ENCODE peak calls at places on chromosome 2, in six cellular contexts. I is tibial nerve; E is fibroblast of lung; S is B cell; D is neural progenitor cell; R is CD4-positive, alpha-beta T cell. L is an unnamed sample.

GRCh38 chr2:51859260-51859659 is 827.3 kb upstream of the NRXN1 start:
- DNase-seq in I (no peak), E (no peak), S (no peak), D (no peak), R (no peak), L (no peak)

GRCh38 chr2:26652361-26653041 is 11.3 kb upstream of the CIB4 start:
- DNase-seq in I (no peak), E (no peak), S (no peak), D (no peak), R (no peak), L (no peak)

GRCh38 chr2:235030936-235031335 is 79.1 kb downstream of the SH3BP4 start:
- DNase-seq in I (no peak), E (no peak), S (no peak), D (no peak), R (no peak), L (no peak)

GRCh38 chr2:41774011-41774605 is 273.7 kb upstream of the PKDCC start:
- DNase-seq in I (no peak), E (no peak), S (no peak), D (no peak), R (no peak), L (no peak)

GRCh38 chr2:234178309-234179030 is 128.0 kb downstream of the SPP2 start:
- DNase-seq in I (no peak), E (peak), S (no peak), D (peak), R (no peak), L (no peak)

GRCh38 chr2:238361877-238362276 is 41.6 kb downstream of the TRAF3IP1 start:
- DNase-seq in I (no peak), E (no peak), S (no peak), D (no peak), R (no peak), L (no peak)

GRCh38 chr2:43724728-43725526 is 48.7 kb upstream of the C1GALT1C1L start:
- DNase-seq in I (no peak), E (peak), S (no peak), D (no peak), R (no peak), L (no peak)

GRCh38 chr2:145123606-145124005 is 603.7 kb upstream of the ZEB2 start:
- DNase-seq in I (no peak), E (no peak), S (no peak), D (no peak), R (no peak), L (no peak)

GRCh38 chr2:214436470-214436869 is 25.6 kb downstream of the VWC2L start:
- DNase-seq in I (no peak), E (no peak), S (no peak), D (no peak), R (no peak), L (no peak)

GRCh38 chr2:45182667-45183620 is 173.7 kb upstream of the SIX2 start:
- DNase-seq in I (no peak), E (peak), S (no peak), D (no peak), R (no peak), L (no peak)

GRCh38 chr2:170533156-170533555 is 182.0 kb upstream of the SP5 start:
- DNase-seq in I (no peak), E (no peak), S (no peak), D (no peak), R (no peak), L (no peak)

GRCh38 chr2:98524168-98524567 is 79.5 kb downstream of the INPP4A start:
- DNase-seq in I (no peak), E (peak), S (no peak), D (no peak), R (no peak), L (no peak)

GRCh38 chr2:47277187-47277586 is 122.1 kb upstream of the STPG4 start:
- DNase-seq in I (no peak), E (no peak), S (no peak), D (no peak), R (no peak), L (no peak)

GRCh38 chr2:15728247-15728721 is 136.6 kb downstream of the DDX1 start:
- DNase-seq in I (no peak), E (no peak), S (no peak), D (peak), R (no peak), L (no peak)

GRCh38 chr2:174492963-174493431 is 6.2 kb upstream of the GPR155 start:
- DNase-seq in I (no peak), E (no peak), S (peak), D (no peak), R (peak), L (no peak)

GRCh38 chr2:1153959-1154358 is 203.3 kb downstream of the SNTG2 start:
- DNase-seq in I (peak), E (no peak), S (no peak), D (no peak), R (no peak), L (no peak)

GRCh38 chr2:96085541-96086355 is 30.6 kb downstream of the ADRA2B start:
- DNase-seq in I (no peak), E (no peak), S (no peak), D (no peak), R (no peak), L (no peak)

GRCh38 chr2:65113816-65114215 is 16.1 kb downstream of the RAB1A start:
- DNase-seq in I (no peak), E (no peak), S (no peak), D (no peak), R (no peak), L (no peak)

GRCh38 chr2:238789317-238789806 is 58.5 kb upstream of the TWIST2 start:
- DNase-seq in I (no peak), E (no peak), S (no peak), D (no peak), R (no peak), L (no peak)

GRCh38 chr2:32699151-32699550 is 71.3 kb downstream of the TTC27 start:
- DNase-seq in I (no peak), E (no peak), S (no peak), D (no peak), R (no peak), L (no peak)

GRCh38 chr2:218327451-218327850 is 29.2 kb upstream of the CATIP start:
- DNase-seq in I (no peak), E (no peak), S (no peak), D (no peak), R (no peak), L (no peak)

GRCh38 chr2:237156131-237156856 is 70.6 kb downstream of the COPS8 start:
- DNase-seq in I (peak), E (peak), S (no peak), D (no peak), R (no peak), L (no peak)

GRCh38 chr2:239328306-239329191 is 72.3 kb downstream of the HDAC4 start:
- DNase-seq in I (no peak), E (peak), S (no peak), D (peak), R (no peak), L (no peak)

GRCh38 chr2:39243469-39244123 is at the start of gene CDKL4:
- DNase-seq in I (no peak), E (peak), S (peak), D (no peak), R (peak), L (no peak)

GRCh38 chr2:46383113-46383395 is 85.8 kb downstream of the EPAS1 start:
- DNase-seq in I (no peak), E (no peak), S (no peak), D (no peak), R (no peak), L (no peak)

GRCh38 chr2:9260411-9261037 is 53.9 kb downstream of the ASAP2 start:
- DNase-seq in I (no peak), E (no peak), S (no peak), D (no peak), R (no peak), L (no peak)

GRCh38 chr2:43942001-43942400 is 53.8 kb downstream of the LRPPRC start:
- DNase-seq in I (no peak), E (no peak), S (no peak), D (no peak), R (no peak), L (no peak)

GRCh38 chr2:113053666-113054435 is 1.2 kb upstream of the IL36B start:
- DNase-seq in I (no peak), E (no peak), S (no peak), D (no peak), R (no peak), L (no peak)

GRCh38 chr2:193141-193552 is 70.7 kb downstream of the SH3YL1 start:
- DNase-seq in I (no peak), E (peak), S (no peak), D (no peak), R (no peak), L (no peak)

GRCh38 chr2:2848198-2848597 is 517.1 kb upstream of the MYT1L start:
- DNase-seq in I (no peak), E (no peak), S (no peak), D (no peak), R (no peak), L (no peak)
- TF ChIP-seq CTCF in I (no peak), E (no peak), S (no peak), D (no peak), R (no peak), L (no peak)

GRCh38 chr2:229971298-229971790 is 49.0 kb downstream of the FBXO36 start:
- DNase-seq in I (no peak), E (no peak), S (no peak), D (no peak), R (no peak), L (no peak)

GRCh38 chr2:229970406-229970805 is 48.1 kb downstream of the FBXO36 start:
- DNase-seq in I (no peak), E (no peak), S (no peak), D (no peak), R (no peak), L (no peak)

GRCh38 chr2:229974271-229974670 is 52.0 kb downstream of the FBXO36 start:
- DNase-seq in I (no peak), E (peak), S (no peak), D (no peak), R (no peak), L (no peak)
- TF ChIP-seq CTCF in I (no peak), E (peak), S (no peak), D (peak), R (no peak), L (peak)

DNA sequence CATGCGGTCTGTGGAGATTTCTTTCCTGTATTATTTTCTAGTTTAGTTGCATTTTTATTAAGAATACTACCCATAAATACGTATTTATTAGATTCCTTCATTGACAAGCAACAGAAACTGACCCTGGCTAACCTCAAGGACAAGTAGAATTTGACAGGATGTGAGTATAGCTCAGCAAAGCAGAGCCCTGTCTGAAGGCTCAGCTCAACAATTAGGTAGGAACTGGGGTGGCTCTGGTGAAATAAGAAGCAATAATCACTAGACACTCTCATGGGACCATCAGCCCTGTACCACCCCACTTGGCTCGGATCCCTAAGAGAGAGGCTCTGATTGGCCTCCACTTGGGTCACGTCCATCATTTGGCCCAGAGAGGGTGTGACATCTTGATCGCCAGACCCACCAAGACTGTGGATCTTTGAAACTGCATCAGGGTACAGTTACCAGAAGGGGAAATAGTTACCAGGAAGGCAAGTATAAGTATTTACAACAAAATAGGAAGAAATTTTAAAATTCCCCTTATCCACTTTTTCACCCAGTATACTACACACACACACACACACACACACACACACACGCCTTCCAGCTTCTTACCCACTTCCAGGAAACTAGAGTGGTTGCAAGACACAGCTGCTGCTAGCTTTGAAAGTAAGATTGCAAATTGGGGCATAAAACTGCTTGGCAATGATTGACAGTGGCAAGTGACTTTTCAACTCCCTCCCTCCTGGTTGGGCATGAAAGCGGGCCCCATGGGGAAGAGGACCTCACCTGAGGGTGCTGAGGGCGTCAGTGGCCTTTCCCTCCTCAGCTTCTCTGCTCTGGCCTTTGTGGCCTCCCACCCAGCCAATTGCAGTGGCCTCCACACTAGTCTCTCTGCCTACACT is 41.8 kb downstream of the KCTD18 start:
- DNase-seq in I (no peak), E (no peak), S (no peak), D (no peak), R (no peak), L (no peak)
- TF ChIP-seq CTCF in I (no peak), E (no peak), S (no peak), D (no peak), R (no peak), L (no peak)

DNA sequence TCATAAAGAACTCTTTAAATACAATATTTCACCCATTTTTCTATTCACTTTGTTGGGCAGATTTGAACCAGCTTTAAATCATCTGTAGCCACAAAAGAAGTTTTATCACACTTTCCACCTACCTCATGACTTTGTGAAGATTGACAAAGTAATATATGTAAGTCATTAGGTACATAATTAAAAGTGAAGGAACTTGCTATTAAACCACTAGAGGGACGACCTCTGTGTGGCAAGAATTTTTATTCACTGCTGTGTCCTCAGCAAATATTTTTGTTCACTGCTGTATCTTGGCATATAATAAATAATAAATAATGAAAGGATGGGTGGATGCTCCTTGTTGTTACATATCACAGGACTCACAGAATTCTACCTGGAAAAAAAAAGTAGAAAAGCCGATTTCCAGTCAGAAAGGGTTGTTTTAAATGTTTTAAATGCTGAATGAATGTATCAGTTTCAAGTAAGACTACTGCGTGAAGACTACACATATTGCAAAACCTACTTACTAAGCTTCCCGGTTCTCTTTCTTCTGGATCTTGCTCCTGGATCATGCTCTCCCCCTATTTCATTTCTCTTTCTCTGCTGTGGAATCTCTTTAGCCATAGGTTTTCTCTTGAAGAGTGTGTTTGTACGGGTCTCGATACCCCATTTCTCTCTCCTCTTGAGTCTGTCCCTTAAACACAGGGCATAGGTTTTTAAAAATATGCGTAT is 44.8 kb downstream of the KCMF1 start:
- DNase-seq in I (no peak), E (no peak), S (no peak), D (no peak), R (no peak), L (no peak)
- TF ChIP-seq CTCF in I (no peak), E (no peak), S (peak), D (peak), R (no peak), L (no peak)

GRCh38 chr2:171723724-171724683 is 36.7 kb downstream of the DYNC1I2 start:
- DNase-seq in I (no peak), E (peak), S (no peak), D (peak), R (no peak), L (no peak)
- TF ChIP-seq CTCF in I (no peak), E (no peak), S (no peak), D (peak), R (no peak), L (peak)

GRCh38 chr2:186980787-186981550 is 132.0 kb upstream of the ZSWIM2 start:
- DNase-seq in I (no peak), E (no peak), S (no peak), D (no peak), R (no peak), L (no peak)

GRCh38 chr2:186979439-186980116 is 130.6 kb upstream of the ZSWIM2 start:
- DNase-seq in I (no peak), E (no peak), S (no peak), D (no peak), R (no peak), L (no peak)

GRCh38 chr2:186984481-186984880 is 135.5 kb upstream of the ZSWIM2 start:
- DNase-seq in I (no peak), E (no peak), S (no peak), D (no peak), R (no peak), L (no peak)

GRCh38 chr2:186980117-186980442 is 131.1 kb upstream of the ZSWIM2 start:
- DNase-seq in I (no peak), E (no peak), S (no peak), D (no peak), R (no peak), L (no peak)

GRCh38 chr2:186984966-186985365 is 136.0 kb upstream of the ZSWIM2 start:
- DNase-seq in I (no peak), E (no peak), S (no peak), D (no peak), R (no peak), L (no peak)
- TF ChIP-seq CTCF in I (no peak), E (no peak), S (no peak), D (no peak), R (no peak), L (no peak)

DNA sequence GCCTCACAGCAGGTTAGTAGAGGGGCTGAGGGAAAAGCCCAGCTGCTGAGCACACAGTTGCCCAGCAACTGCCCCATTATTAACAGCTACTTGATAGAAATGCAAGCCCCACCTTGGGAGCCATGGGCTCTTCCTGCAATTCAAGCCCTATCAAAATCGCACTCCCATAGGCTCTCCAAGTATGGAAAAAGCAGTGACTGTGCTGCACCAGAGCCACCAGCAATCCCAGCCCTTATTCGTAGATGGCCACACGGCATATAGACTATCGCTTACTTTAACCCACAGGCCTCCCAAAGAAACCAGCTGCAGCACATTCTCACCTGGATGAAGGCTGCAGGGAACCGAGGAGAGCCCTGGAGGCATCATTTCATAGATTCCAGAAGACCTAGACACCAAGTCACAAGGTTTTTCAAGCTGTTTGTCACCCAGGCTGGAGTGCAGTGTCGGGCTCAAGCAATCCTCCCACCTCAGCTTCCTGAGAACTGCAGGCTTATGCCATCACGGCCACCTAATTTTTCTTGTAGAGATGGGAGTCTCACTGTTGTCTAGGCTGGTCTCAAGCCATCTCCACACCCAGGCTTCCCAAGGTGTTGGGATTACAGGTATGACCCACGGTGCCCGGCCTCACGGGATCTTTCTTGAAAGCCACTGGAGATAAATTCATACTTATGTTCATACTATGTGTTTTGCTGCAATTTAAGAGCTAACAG is 11.3 kb downstream of the NCL start:
- DNase-seq in I (no peak), E (no peak), S (no peak), D (peak), R (no peak), L (no peak)
- TF ChIP-seq CTCF in I (no peak), E (no peak), S (no peak), D (no peak), R (no peak), L (no peak)

L was measured in D721Med.